ENCODE peak calls at places on chromosomes 7 and 10, in four cellular contexts. One of them, this sample, is unnamed. For H3K36me3, the result is how much of the 10 kb centered on the place peaks cover.

GRCh38 chr10:12308102-12308501 is 41.2 kb upstream of the CAMK1D start:
- DNase-seq in IMR-90: no peak
- DNase-seq in aorta: no peak
- DNase-seq in prostate gland: no peak
- DNase-seq in this sample: no peak

GRCh38 chr7:98949336-98950044 is 71.2 kb downstream of the TRRAP start:
- DNase-seq in aorta: no peak
- DNase-seq in IMR-90: no peak
- DNase-seq in prostate gland: no peak
- DNase-seq in this sample: no peak

GRCh38 chr10:58328233-58328632 is 6.6 kb upstream of the UBE2D1 start:
- DNase-seq in IMR-90: no peak
- DNase-seq in aorta: no peak
- DNase-seq in prostate gland: no peak
- DNase-seq in this sample: no peak

GRCh38 chr10:127736915-127737562 is at the start of gene FOXI2:
- DNase-seq in prostate gland: no peak
- DNase-seq in aorta: no peak
- DNase-seq in IMR-90: no peak
- DNase-seq in this sample: no peak

GRCh38 chr7:41190615-41191014 is 512.3 kb downstream of the INHBA start:
- DNase-seq in prostate gland: no peak
- DNase-seq in aorta: no peak
- DNase-seq in IMR-90: no peak
- DNase-seq in this sample: no peak

GRCh38 chr10:91360434-91360833 is 49.7 kb upstream of the HECTD2 start:
- DNase-seq in aorta: no peak
- DNase-seq in prostate gland: no peak
- DNase-seq in IMR-90: no peak
- DNase-seq in this sample: no peak

GRCh38 chr7:26348987-26349809 is 57.5 kb downstream of the SNX10 start:
- DNase-seq in prostate gland: no peak
- DNase-seq in IMR-90: no peak
- DNase-seq in aorta: no peak
- DNase-seq in this sample: no peak

GRCh38 chr10:114437456-114438292 is 33.4 kb upstream of the AFAP1L2 start:
- DNase-seq in aorta: no peak
- DNase-seq in prostate gland: no peak
- DNase-seq in IMR-90: peak
- DNase-seq in this sample: peak

GRCh38 chr10:102586858-102587257 is 57.4 kb upstream of the TRIM8 start:
- DNase-seq in aorta: no peak
- DNase-seq in prostate gland: no peak
- DNase-seq in IMR-90: no peak
- DNase-seq in this sample: no peak

GRCh38 chr10:33273295-33274002 is 61.0 kb downstream of the NRP1 start:
- DNase-seq in IMR-90: peak
- DNase-seq in prostate gland: peak
- DNase-seq in aorta: peak
- DNase-seq in this sample: peak

GRCh38 chr10:114077815-114078219 is 34.2 kb downstream of the ADRB1 start:
- DNase-seq in prostate gland: no peak
- DNase-seq in aorta: no peak
- DNase-seq in IMR-90: no peak
- DNase-seq in this sample: no peak

GRCh38 chr7:135772639-135773019 is 24.0 kb upstream of the FAM180A start:
- DNase-seq in prostate gland: no peak
- DNase-seq in aorta: no peak
- DNase-seq in IMR-90: no peak
- DNase-seq in this sample: no peak

GRCh38 chr10:131663411-131663810 is 237.4 kb upstream of the PPP2R2D start:
- DNase-seq in IMR-90: no peak
- DNase-seq in prostate gland: no peak
- DNase-seq in aorta: peak
- DNase-seq in this sample: no peak

GRCh38 chr7:91843831-91844230 is 36.7 kb downstream of the MTERF1 start:
- DNase-seq in aorta: no peak
- DNase-seq in IMR-90: no peak
- DNase-seq in prostate gland: no peak
- DNase-seq in this sample: no peak

GRCh38 chr7:152761116-152761748 is 1.7 kb downstream of the ACTR3B start:
- DNase-seq in prostate gland: no peak
- DNase-seq in IMR-90: peak
- DNase-seq in aorta: no peak
- DNase-seq in this sample: no peak

GRCh38 chr7:64628192-64628591 is 37.7 kb upstream of the ZNF107 start:
- DNase-seq in IMR-90: no peak
- DNase-seq in prostate gland: no peak
- DNase-seq in aorta: no peak
- DNase-seq in this sample: no peak

GRCh38 chr10:123488436-123488835 is 177.7 kb upstream of the GPR26 start:
- DNase-seq in prostate gland: no peak
- DNase-seq in IMR-90: no peak
- DNase-seq in aorta: no peak
- DNase-seq in this sample: no peak

GRCh38 chr7:37481154-37481553 is 32.5 kb upstream of the ELMO1 start:
- DNase-seq in IMR-90: no peak
- DNase-seq in prostate gland: no peak
- DNase-seq in aorta: no peak
- DNase-seq in this sample: no peak

GRCh38 chr7:157208758-157209413 is 70.2 kb downstream of the UBE3C start:
- DNase-seq in IMR-90: no peak
- DNase-seq in prostate gland: no peak
- DNase-seq in aorta: no peak
- DNase-seq in this sample: no peak
- H3K36me3 ChIP-seq in IMR-90: under half
- H3K36me3 ChIP-seq in prostate gland: under half
- H3K36me3 ChIP-seq in aorta: under half
- H3K36me3 ChIP-seq in this sample: half or more

GRCh38 chr7:55120074-55120473 is 101.3 kb downstream of the EGFR start:
- DNase-seq in aorta: no peak
- DNase-seq in IMR-90: no peak
- DNase-seq in prostate gland: no peak
- DNase-seq in this sample: no peak

GRCh38 chr7:55119571-55119970 is 100.8 kb downstream of the EGFR start:
- DNase-seq in aorta: no peak
- DNase-seq in IMR-90: no peak
- DNase-seq in prostate gland: no peak
- DNase-seq in this sample: no peak

GRCh38 chr7:55122263-55122662 is 103.4 kb downstream of the EGFR start:
- DNase-seq in prostate gland: no peak
- DNase-seq in aorta: no peak
- DNase-seq in IMR-90: no peak
- DNase-seq in this sample: no peak

GRCh38 chr7:55120501-55121198 is 101.8 kb downstream of the EGFR start:
- DNase-seq in IMR-90: peak
- DNase-seq in prostate gland: peak
- DNase-seq in aorta: no peak
- DNase-seq in this sample: no peak

DNA sequence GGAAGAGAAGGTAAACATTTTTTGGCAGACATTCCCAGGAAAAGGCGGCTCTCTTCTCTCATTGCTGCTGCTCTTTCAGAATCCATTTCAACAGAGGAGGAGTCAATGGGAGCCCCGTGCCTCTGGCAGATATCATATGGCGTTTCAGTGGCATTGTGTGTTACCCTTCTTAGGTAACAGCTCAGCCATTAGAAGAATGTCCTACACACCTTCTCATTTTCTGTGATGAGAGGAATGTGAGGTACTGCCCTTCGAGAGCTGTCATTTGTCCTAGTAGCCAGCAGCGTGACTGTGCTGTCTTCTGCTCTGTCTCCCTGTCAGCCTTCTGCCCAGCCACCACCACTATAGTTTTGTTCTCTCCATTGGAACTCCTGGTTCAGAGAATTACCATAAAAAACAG is 102.4 kb downstream of the EGFR start:
- DNase-seq in aorta: no peak
- DNase-seq in IMR-90: no peak
- DNase-seq in prostate gland: no peak
- DNase-seq in this sample: no peak
- H3K36me3 ChIP-seq in aorta: under half
- H3K36me3 ChIP-seq in IMR-90: under half
- H3K36me3 ChIP-seq in prostate gland: under half
- H3K36me3 ChIP-seq in this sample: under half

GRCh38 chr10:71292624-71293445 is 26.2 kb upstream of the SLC29A3 start:
- DNase-seq in aorta: no peak
- DNase-seq in IMR-90: no peak
- DNase-seq in prostate gland: no peak
- DNase-seq in this sample: no peak

GRCh38 chr10:71294856-71295255 is 24.2 kb upstream of the SLC29A3 start:
- DNase-seq in IMR-90: no peak
- DNase-seq in prostate gland: no peak
- DNase-seq in aorta: no peak
- DNase-seq in this sample: no peak

GRCh38 chr10:71293446-71294090 is 25.5 kb upstream of the SLC29A3 start:
- DNase-seq in IMR-90: no peak
- DNase-seq in aorta: no peak
- DNase-seq in prostate gland: peak
- DNase-seq in this sample: no peak

GRCh38 chr10:71295641-71296040 is 23.4 kb upstream of the SLC29A3 start:
- DNase-seq in prostate gland: no peak
- DNase-seq in aorta: no peak
- DNase-seq in IMR-90: no peak
- DNase-seq in this sample: no peak

DNA sequence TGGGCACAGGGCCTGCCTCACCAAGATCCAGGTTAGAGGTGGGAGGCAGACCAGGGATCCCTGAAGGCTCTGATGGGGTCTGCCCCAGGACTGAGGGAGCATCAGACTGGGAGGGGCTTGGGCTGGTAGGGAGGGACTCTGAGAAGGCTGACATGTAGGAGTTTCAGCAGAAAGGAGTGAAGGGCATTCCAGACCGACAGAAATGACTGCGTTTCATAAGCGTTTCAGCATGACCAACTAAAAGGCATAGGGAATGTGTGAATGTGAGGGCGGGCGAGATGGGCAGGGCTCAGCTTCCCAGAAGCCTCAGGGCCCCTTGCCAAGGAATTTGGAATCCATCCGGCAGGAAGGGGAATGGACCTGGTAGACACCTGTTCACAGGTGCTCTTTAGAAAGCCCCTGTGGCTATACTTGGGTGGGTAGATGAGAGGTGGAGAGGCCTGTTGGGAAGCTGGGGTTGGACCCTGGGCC is 24.9 kb upstream of the SLC29A3 start:
- DNase-seq in aorta: no peak
- DNase-seq in prostate gland: peak
- DNase-seq in IMR-90: no peak
- DNase-seq in this sample: no peak
- H3K36me3 ChIP-seq in aorta: under half
- H3K36me3 ChIP-seq in prostate gland: under half
- H3K36me3 ChIP-seq in IMR-90: under half
- H3K36me3 ChIP-seq in this sample: under half

GRCh38 chr7:1495564-1496242 is 8.5 kb downstream of the INTS1 start:
- DNase-seq in prostate gland: no peak
- DNase-seq in aorta: no peak
- DNase-seq in IMR-90: no peak
- DNase-seq in this sample: no peak
- H3K36me3 ChIP-seq in prostate gland: under half
- H3K36me3 ChIP-seq in aorta: under half
- H3K36me3 ChIP-seq in IMR-90: half or more
- H3K36me3 ChIP-seq in this sample: half or more

DNA sequence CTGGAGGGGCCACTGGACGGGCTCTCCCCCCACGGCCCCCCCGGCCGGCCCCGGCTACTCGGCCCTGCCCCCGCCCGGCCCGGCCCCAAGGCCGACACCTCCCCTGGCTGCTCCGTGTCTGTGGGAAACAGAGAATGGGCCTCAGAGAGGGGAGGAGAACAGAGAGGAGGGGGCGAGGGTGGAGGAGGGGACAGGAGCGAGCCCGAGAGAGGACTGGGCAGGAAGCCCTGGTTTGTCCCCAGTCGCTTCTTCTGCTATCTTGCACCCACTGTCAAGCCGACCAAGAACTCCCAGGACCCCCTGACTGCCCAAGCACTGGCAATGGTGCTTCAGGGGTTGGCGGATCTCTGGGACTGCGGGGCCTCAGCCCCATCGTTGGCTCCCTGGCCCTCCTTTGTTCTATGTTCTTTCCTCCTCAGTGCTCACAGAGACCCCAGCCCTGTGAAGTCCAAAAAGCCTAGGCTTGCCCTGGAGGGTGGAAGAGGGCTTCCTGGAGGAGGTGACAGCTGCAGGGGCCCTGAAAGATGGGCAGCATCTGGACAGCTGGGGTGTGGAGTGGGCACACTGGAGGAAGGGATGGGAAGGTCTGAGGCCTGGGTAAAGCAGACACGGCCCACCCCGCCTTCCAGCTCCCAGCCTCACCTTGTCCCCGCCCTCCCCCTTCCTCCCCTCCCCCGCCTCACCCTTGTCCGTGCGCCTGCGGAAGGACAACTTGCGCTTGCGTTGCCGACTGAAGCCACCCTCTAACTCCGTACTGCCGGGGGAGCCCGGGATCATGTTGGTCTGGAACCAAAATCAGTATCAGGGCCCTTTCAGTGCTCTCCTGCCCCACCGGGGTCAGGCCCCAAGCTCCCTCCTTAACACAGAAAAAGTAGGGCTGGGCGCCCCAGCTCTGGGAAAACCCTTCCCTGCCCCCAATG is 30.1 kb downstream of the KCNH2 start:
- DNase-seq in aorta: peak
- DNase-seq in prostate gland: no peak
- DNase-seq in IMR-90: no peak
- DNase-seq in this sample: no peak
- H3K36me3 ChIP-seq in aorta: under half
- H3K36me3 ChIP-seq in prostate gland: under half
- H3K36me3 ChIP-seq in IMR-90: under half
- H3K36me3 ChIP-seq in this sample: under half